ENCODE peak calls at places on chromosomes 13 and 19, in nine cellular contexts. O, V, S, C, A, X, I, J and F are unnamed samples.

GRCh38 chr13:66264976-66265375 is 965.2 kb downstream of the PCDH9 start:
- DNase-seq in O (no peak), V (no peak), S (no peak), C (no peak), A (no peak), X (no peak), I (no peak), J (no peak), F (no peak)

GRCh38 chr13:32125221-32125621 is 93.6 kb downstream of the FRY start:
- DNase-seq in O (peak; percentile 69), V (no peak), S (no peak), C (no peak), A (peak; percentile 91), X (no peak), I (no peak), J (no peak), F (no peak)

GRCh38 chr13:44160549-44161278 is 212.9 kb upstream of the SERP2 start:
- DNase-seq in O (no peak), V (no peak), S (no peak), C (no peak), A (no peak), X (no peak), I (no peak), J (peak; percentile 66), F (no peak)

GRCh38 chr19:16542894-16543498 is 759 bp upstream of the CHERP start:
- DNase-seq in O (peak; percentile 29), V (no peak), S (no peak), C (no peak), A (peak; percentile 11), X (no peak), I (no peak), J (no peak), F (peak; percentile 9)

GRCh38 chr19:57642396-57643046 is 9.6 kb downstream of the ZNF211 start:
- DNase-seq in O (no peak), V (no peak), S (no peak), C (no peak), A (no peak), X (no peak), I (no peak), J (no peak), F (no peak)

GRCh38 chr13:36829753-36830152 is 10.7 kb downstream of the RFXAP start:
- DNase-seq in O (no peak), V (no peak), S (no peak), C (no peak), A (no peak), X (no peak), I (no peak), J (no peak), F (no peak)

GRCh38 chr19:18814063-18814462 is 17.7 kb upstream of the UPF1 start:
- DNase-seq in O (peak; percentile 22), V (no peak), S (no peak), C (no peak), A (no peak), X (no peak), I (no peak), J (no peak), F (no peak)

GRCh38 chr13:45798851-45799250 is 52.7 kb downstream of the SIAH3 start:
- DNase-seq in O (no peak), V (no peak), S (no peak), C (no peak), A (no peak), X (no peak), I (no peak), J (no peak), F (no peak)

GRCh38 chr19:41997121-41997850 is 3.3 kb upstream of the ATP1A3 start:
- DNase-seq in O (peak; percentile 37), V (peak; percentile 77), S (no peak), C (peak; percentile 72), A (peak; percentile 40), X (peak; percentile 59), I (peak; percentile 89), J (peak; percentile 82), F (peak; percentile 6)

GRCh38 chr13:33321686-33322473 is 36.3 kb upstream of the STARD13 start:
- DNase-seq in O (peak; percentile 81), V (no peak), S (no peak), C (no peak), A (peak; percentile 40), X (no peak), I (no peak), J (no peak), F (no peak)

GRCh38 chr19:47095707-47096704 is 17.6 kb downstream of the ZC3H4 start:
- DNase-seq in O (peak; percentile 11), V (peak; percentile 98), S (no peak), C (no peak), A (no peak), X (no peak), I (no peak), J (peak; percentile 92), F (peak; percentile 100)

GRCh38 chr13:85582890-85583289 is 216.3 kb downstream of the SLITRK6 start:
- DNase-seq in O (no peak), V (no peak), S (no peak), C (no peak), A (peak; percentile 2), X (no peak), I (no peak), J (no peak), F (no peak)

GRCh38 chr13:36918246-36919060 is 1.6 kb downstream of the SMAD9 start:
- DNase-seq in O (no peak), V (no peak), S (no peak), C (no peak), A (peak; percentile 39), X (no peak), I (no peak), J (no peak), F (no peak)

GRCh38 chr19:49017666-49018351 is 918 bp upstream of the LHB start:
- DNase-seq in O (peak; percentile 41), V (peak; percentile 76), S (peak; percentile 38), C (peak; percentile 70), A (peak; percentile 79), X (peak; percentile 69), I (peak; percentile 50), J (peak; percentile 71), F (peak; percentile 80)

GRCh38 chr13:51550151-51550550 is 34.1 kb upstream of the WDFY2 start:
- DNase-seq in O (no peak), V (no peak), S (no peak), C (no peak), A (no peak), X (no peak), I (no peak), J (no peak), F (no peak)

GRCh38 chr13:44692173-44692713 is 116.1 kb upstream of the TSC22D1 start:
- DNase-seq in O (no peak), V (no peak), S (no peak), C (no peak), A (peak; percentile 27), X (no peak), I (no peak), J (no peak), F (no peak)

GRCh38 chr19:7989071-7989575 is 16.3 kb downstream of the ELAVL1 start:
- DNase-seq in O (peak; percentile 19), V (no peak), S (no peak), C (no peak), A (no peak), X (no peak), I (no peak), J (no peak), F (no peak)

GRCh38 chr13:72457151-72457550 is 270.3 kb downstream of the MZT1 start:
- DNase-seq in O (no peak), V (no peak), S (no peak), C (no peak), A (no peak), X (no peak), I (no peak), J (no peak), F (no peak)

GRCh38 chr13:28558126-28558525 is 63.2 kb upstream of the FLT1 start:
- DNase-seq in O (peak; percentile 91), V (no peak), S (no peak), C (no peak), A (peak; percentile 95), X (no peak), I (no peak), J (no peak), F (no peak)

GRCh38 chr13:23450340-23451046 is 17.0 kb upstream of the SACS start:
- DNase-seq in O (no peak), V (no peak), S (no peak), C (no peak), A (no peak), X (no peak), I (peak; percentile 77), J (no peak), F (no peak)

GRCh38 chr19:52922841-52923781 is at the start of gene ZNF888:
- DNase-seq in O (peak; percentile 81), V (peak; percentile 95), S (peak; percentile 77), C (peak; percentile 90), A (peak; percentile 88), X (peak; percentile 84), I (peak; percentile 60), J (peak; percentile 96), F (peak; percentile 90)

GRCh38 chr13:25463496-25463895 is 91.7 kb downstream of the ATP8A2 start:
- DNase-seq in O (peak; percentile 11), V (no peak), S (no peak), C (no peak), A (peak; percentile 57), X (no peak), I (no peak), J (no peak), F (no peak)

GRCh38 chr19:56765107-56765506 is 75.4 kb downstream of the PEG3 start:
- DNase-seq in O (peak; percentile 8), V (no peak), S (no peak), C (no peak), A (no peak), X (peak; percentile 29), I (no peak), J (no peak), F (no peak)

GRCh38 chr13:43835701-43836100 is 43.8 kb downstream of the CCDC122 start:
- DNase-seq in O (peak; percentile 61), V (no peak), S (no peak), C (no peak), A (no peak), X (no peak), I (no peak), J (no peak), F (no peak)

GRCh38 chr13:44906758-44907157 is 82.5 kb downstream of the NUFIP1 start:
- DNase-seq in O (no peak), V (no peak), S (no peak), C (no peak), A (no peak), X (no peak), I (no peak), J (peak; percentile 57), F (no peak)

GRCh38 chr13:40682449-40683240 is 16.2 kb upstream of the FOXO1 start:
- DNase-seq in O (peak; percentile 52), V (no peak), S (no peak), C (no peak), A (peak; percentile 24), X (no peak), I (no peak), J (peak; percentile 64), F (peak; percentile 24)

GRCh38 chr19:574658-575526 is 2.5 kb downstream of the BSG start:
- DNase-seq in O (peak; percentile 32), V (no peak), S (no peak), C (no peak), A (peak; percentile 32), X (no peak), I (no peak), J (peak; percentile 55), F (peak; percentile 42)

GRCh38 chr19:12938536-12939291 is at the start of gene CALR:
- DNase-seq in O (peak; percentile 47), V (peak; percentile 19), S (no peak), C (no peak), A (peak; percentile 38), X (no peak), I (no peak), J (peak; percentile 65), F (peak; percentile 46)

GRCh38 chr13:105311094-105311493 is 1224.4 kb downstream of the EFNB2 start:
- DNase-seq in O (no peak), V (no peak), S (no peak), C (no peak), A (no peak), X (no peak), I (no peak), J (no peak), F (no peak)

GRCh38 chr13:102812616-102813287 is 13.8 kb downstream of the BIVM start:
- DNase-seq in O (peak; percentile 27), V (no peak), S (no peak), C (no peak), A (peak; percentile 43), X (no peak), I (no peak), J (no peak), F (no peak)

GRCh38 chr19:12946092-12946845 is 607 bp downstream of the RAD23A start:
- DNase-seq in O (peak; percentile 83), V (peak; percentile 64), S (no peak), C (peak; percentile 72), A (peak; percentile 81), X (peak; percentile 63), I (no peak), J (peak; percentile 91), F (peak; percentile 67)